ENCODE peak calls at places on chromosomes 3 and 15, in seven cellular contexts. B is esophagus squamous epithelium, P is uterus, K is suprapubic skin, S is heart left ventricle, D is endothelial cell of umbilical vein, O is ovary. V is an unnamed sample.

GRCh38 chr3:55597638-55598037 is 110.5 kb upstream of the WNT5A start:
- DNase-seq in O (no peak), S (no peak), P (no peak), D (no peak), K (no peak), B (no peak), V (no peak)

GRCh38 chr15:47817825-47818681 is 100.7 kb downstream of the SEMA6D start:
- DNase-seq in O (no peak), D (no peak), P (no peak), S (no peak), B (no peak), K (no peak), V (no peak)

GRCh38 chr15:70636540-70637165 is 126.7 kb downstream of the UACA start:
- DNase-seq in O (peak; percentile 48), B (no peak), S (no peak), P (no peak), K (no peak), D (peak; percentile 28), V (no peak)

GRCh38 chr3:126180477-126181397 is at the start of gene ALDH1L1:
- DNase-seq in O (peak; percentile 80), K (no peak), P (peak; percentile 90), D (no peak), B (peak; percentile 22), S (peak; percentile 78), V (no peak)

GRCh38 chr3:190019020-190019419 is 101.7 kb downstream of the P3H2 start:
- DNase-seq in B (no peak), S (no peak), O (no peak), K (no peak), P (no peak), D (no peak), V (no peak)

GRCh38 chr3:183536238-183536880 is 19.1 kb downstream of the KLHL6 start:
- DNase-seq in P (no peak), S (no peak), D (no peak), O (no peak), K (no peak), B (peak; percentile 19), V (no peak)

GRCh38 chr3:23319913-23320312 is 116.8 kb downstream of the UBE2E2 start:
- DNase-seq in D (no peak), O (no peak), P (no peak), S (no peak), K (no peak), B (no peak), V (no peak)

GRCh38 chr3:23169551-23169950 is 33.6 kb upstream of the UBE2E2 start:
- DNase-seq in O (no peak), S (no peak), P (no peak), K (no peak), D (no peak), B (no peak), V (no peak)

GRCh38 chr15:45448066-45448510 is 69.7 kb upstream of the GATM start:
- DNase-seq in O (no peak), D (no peak), K (no peak), S (no peak), B (no peak), P (no peak), V (peak; percentile 63)

GRCh38 chr3:64141476-64141875 is 83.8 kb downstream of the PRICKLE2 start:
- DNase-seq in P (no peak), K (no peak), D (no peak), S (no peak), B (no peak), O (no peak), V (no peak)

GRCh38 chr3:42681361-42682038 is 3.8 kb upstream of the KLHL40 start:
- DNase-seq in D (no peak), O (no peak), B (no peak), S (no peak), K (peak; percentile 42), P (no peak), V (no peak)

GRCh38 chr15:95556866-95557225 is 773.7 kb upstream of the NR2F2 start:
- DNase-seq in B (no peak), K (no peak), D (peak; percentile 93), O (no peak), S (no peak), P (no peak), V (no peak)

GRCh38 chr3:158678687-158679086 is 6.2 kb upstream of the LXN start:
- DNase-seq in K (no peak), P (no peak), D (no peak), O (no peak), S (no peak), B (no peak), V (no peak)

GRCh38 chr3:158685151-158685550 is 12.7 kb upstream of the LXN start:
- DNase-seq in K (no peak), B (no peak), P (no peak), D (peak; percentile 77), S (no peak), O (no peak), V (no peak)

GRCh38 chr3:158680861-158681260 is 8.4 kb upstream of the LXN start:
- DNase-seq in B (no peak), P (no peak), K (no peak), D (no peak), S (no peak), O (no peak), V (no peak)

GRCh38 chr3:158683216-158683975 is 10.9 kb upstream of the LXN start:
- DNase-seq in O (no peak), D (no peak), P (no peak), B (no peak), S (no peak), K (no peak), V (no peak)

GRCh38 chr3:158679547-158680000 is 7.1 kb upstream of the LXN start:
- DNase-seq in K (no peak), S (no peak), B (no peak), P (no peak), D (no peak), O (no peak), V (no peak)
- TF ChIP-seq POLR2A in K (no peak), S (no peak), B (no peak), P (no peak), D (no peak), O (no peak), V (no peak)

GRCh38 chr15:78244101-78244500 is 9.7 kb upstream of the ACSBG1 start:
- DNase-seq in S (no peak), P (no peak), D (no peak), K (peak; percentile 35), B (no peak), O (no peak), V (no peak)

GRCh38 chr15:78243491-78243941 is 9.2 kb upstream of the ACSBG1 start:
- DNase-seq in S (peak; percentile 66), B (no peak), D (no peak), O (peak; percentile 43), K (peak; percentile 55), P (no peak), V (no peak)

GRCh38 chr15:78243076-78243475 is 8.7 kb upstream of the ACSBG1 start:
- DNase-seq in K (peak; percentile 21), S (no peak), D (no peak), O (no peak), B (no peak), P (no peak), V (no peak)

GRCh38 chr15:78241017-78241416 is 6.7 kb upstream of the ACSBG1 start:
- DNase-seq in P (peak; percentile 83), D (peak; percentile 65), O (peak; percentile 90), B (peak; percentile 16), K (peak; percentile 90), S (peak; percentile 81), V (peak; percentile 94)

DNA sequence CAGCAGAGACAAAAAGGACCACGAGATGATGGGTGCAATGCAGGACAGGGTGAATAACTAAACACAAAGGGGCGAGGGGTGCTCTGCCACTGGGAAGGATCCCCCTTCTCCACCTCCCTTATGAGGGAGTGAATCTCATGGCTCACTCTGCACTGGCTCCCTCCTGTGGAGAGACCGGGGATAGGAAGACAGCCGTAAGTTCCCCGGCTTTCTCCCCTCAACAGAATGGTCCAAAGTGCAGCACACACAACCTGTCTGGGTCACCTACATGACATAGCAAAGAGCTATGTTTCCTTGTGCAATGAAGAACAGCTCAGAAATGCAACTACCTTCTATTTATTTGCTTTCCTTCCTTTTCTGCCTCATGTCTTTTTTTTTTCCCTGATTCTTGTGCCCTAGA is 7.8 kb upstream of the ACSBG1 start:
- DNase-seq in P (no peak), D (peak; percentile 20), S (no peak), B (no peak), K (no peak), O (no peak), V (no peak)
- TF ChIP-seq CTCF in P (no peak), D (peak; percentile 52), S (peak; percentile 14), B (no peak), K (peak; percentile 33), O (no peak), V (no peak)

DNA sequence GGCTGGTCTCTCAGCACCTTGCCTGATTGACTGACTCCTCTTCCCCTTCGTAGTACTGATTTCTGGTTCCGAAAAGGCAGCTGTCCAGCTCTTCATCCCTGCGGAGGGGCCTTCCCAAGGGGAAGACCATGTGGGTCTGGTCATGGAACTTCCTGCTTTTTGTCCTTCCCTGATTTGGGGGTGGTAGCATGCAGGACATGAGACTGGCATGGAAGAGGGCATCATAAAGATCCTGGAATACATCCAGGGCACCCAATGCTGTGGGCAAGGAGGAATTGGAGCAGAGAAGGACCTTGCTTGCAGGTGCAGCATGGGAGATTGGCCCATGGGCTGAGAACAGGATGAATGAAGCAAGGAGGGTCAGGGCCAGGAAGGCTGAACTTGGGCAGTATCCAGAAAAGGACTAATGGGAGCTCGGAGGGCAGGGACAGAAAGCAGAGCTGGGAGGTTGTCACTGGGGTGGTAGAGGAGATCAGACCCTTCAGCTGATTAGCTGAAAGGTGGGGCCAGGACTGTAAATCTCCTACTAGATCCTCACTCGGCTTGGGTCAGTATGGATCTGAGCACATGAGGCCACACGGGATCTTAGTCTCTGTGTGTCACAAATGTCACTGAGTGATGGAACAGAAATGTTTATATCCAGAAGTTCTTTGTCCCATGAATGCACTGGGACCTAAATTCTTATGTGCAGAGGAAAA is 59.5 kb downstream of the AMOTL2 start:
- DNase-seq in D (no peak), B (no peak), P (peak; percentile 43), O (no peak), K (peak; percentile 57), S (no peak), V (peak; percentile 70)
- TF ChIP-seq POLR2A in D (no peak), B (no peak), P (no peak), O (no peak), K (no peak), S (no peak), V (no peak)

DNA sequence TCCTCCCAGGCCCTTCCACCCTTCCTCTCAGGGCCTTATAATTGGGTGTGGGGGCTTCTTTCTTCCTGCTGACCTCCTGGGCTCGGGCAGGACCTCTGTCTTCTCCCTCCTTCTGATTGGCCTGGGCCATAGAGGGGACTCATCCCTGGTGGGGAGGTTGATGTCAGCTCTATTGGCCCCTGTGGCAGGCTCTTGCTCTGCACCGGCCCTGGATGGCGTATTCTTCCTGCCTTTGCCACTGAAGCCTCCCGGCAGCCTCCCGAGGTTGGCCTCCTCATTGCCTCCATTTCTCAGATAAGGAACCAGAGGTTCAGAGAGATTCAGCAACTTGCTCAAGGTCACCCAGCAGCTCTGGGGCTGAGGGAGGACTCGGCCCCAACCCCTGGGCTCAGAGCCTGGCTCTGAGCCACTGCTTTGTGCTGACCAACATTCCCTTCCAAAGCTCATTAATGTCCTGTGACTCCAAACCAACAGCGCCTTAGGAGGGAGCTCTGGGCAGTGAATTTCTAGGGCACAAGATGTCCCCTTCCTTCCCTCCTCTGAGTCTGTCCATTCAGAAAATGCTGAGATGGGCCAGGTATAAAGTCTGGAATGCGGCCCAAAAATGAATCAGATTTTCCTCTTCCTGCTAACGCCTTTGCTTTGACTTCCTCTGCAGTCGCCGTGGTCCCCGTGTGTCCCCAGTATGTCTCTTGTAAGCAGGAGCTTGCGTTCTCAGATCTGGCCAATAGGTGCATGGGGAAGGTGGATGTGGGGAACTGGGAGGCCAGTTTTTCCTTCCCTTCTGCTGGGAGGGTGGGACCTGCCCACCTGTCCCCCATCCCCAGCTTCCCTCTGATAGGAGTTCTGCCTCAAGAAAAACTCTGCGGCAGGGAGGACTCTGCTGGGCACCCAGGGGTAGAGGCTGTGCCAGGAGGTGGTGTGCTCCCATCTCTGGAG is 74.2 kb downstream of the HMCES start:
- DNase-seq in B (no peak), O (no peak), K (no peak), D (peak; percentile 60), P (peak; percentile 41), S (peak; percentile 51), V (no peak)
- TF ChIP-seq CTCF in B (no peak), O (no peak), K (no peak), D (no peak), P (no peak), S (no peak), V (no peak)

V was measured in spleen.